ENCODE peak calls at places on chromosome 18, in seven cellular contexts. H, M, T, G, S, A and D are unnamed samples.

GRCh38 chr18:38886852-38887670 is 1321.5 kb upstream of the CELF4 start:
- DNase-seq in S (no peak), T (no peak), A (no peak), M (no peak), H (no peak), G (no peak), D (no peak)

GRCh38 chr18:40868110-40868858 is 1086.8 kb upstream of the PIK3C3 start:
- DNase-seq in S (no peak), T (no peak), A (peak; percentile 49), H (no peak), M (no peak), G (no peak), D (peak; percentile 95)

GRCh38 chr18:35956226-35956625 is 16.3 kb upstream of the RMP24 start:
- DNase-seq in M (no peak), G (no peak), T (no peak), H (no peak), S (no peak), A (no peak), D (no peak)

GRCh38 chr18:68299906-68300305 is 415.0 kb downstream of the TMX3 start:
- DNase-seq in H (no peak), M (no peak), T (no peak), A (no peak), G (no peak), S (no peak), D (no peak)

GRCh38 chr18:24212939-24213338 is 74.1 kb downstream of the CABYR start:
- DNase-seq in S (no peak), H (no peak), T (no peak), G (no peak), A (peak; percentile 55), M (no peak), D (peak; percentile 72)

GRCh38 chr18:38368246-38368645 is 802.6 kb upstream of the CELF4 start:
- DNase-seq in H (no peak), S (no peak), A (no peak), G (no peak), M (no peak), T (no peak), D (no peak)

GRCh38 chr18:7370812-7371211 is 139.9 kb downstream of the LRRC30 start:
- DNase-seq in M (peak; percentile 90), H (no peak), T (no peak), A (peak; percentile 88), G (no peak), S (peak; percentile 88), D (no peak)

GRCh38 chr18:68623342-68623741 is 91.6 kb downstream of the TMX3 start:
- DNase-seq in M (no peak), H (no peak), A (peak; percentile 72), T (no peak), G (no peak), S (no peak), D (peak; percentile 89)

GRCh38 chr18:26745288-26745975 is 120.1 kb downstream of the AQP4 start:
- DNase-seq in G (no peak), H (no peak), S (no peak), M (no peak), A (no peak), T (no peak), D (no peak)

GRCh38 chr18:56870982-56871381 is 219.8 kb downstream of the WDR7 start:
- DNase-seq in M (no peak), S (no peak), T (no peak), A (no peak), H (no peak), G (no peak), D (no peak)

GRCh38 chr18:227902-228301 is 39.9 kb downstream of the THOC1 start:
- DNase-seq in A (no peak), S (no peak), H (no peak), T (no peak), G (no peak), M (no peak), D (no peak)

GRCh38 chr18:79068299-79068945 is 772 bp upstream of the ATP9B start:
- DNase-seq in T (no peak), G (peak; percentile 83), M (no peak), S (no peak), A (no peak), H (no peak), D (peak; percentile 25)

GRCh38 chr18:3061581-3062416 is 48.9 kb upstream of the LPIN2 start:
- DNase-seq in T (no peak), M (no peak), A (no peak), G (no peak), S (no peak), H (no peak), D (no peak)

GRCh38 chr18:74546007-74546406 is 11.7 kb downstream of the CNDP1 start:
- DNase-seq in M (no peak), H (no peak), S (no peak), A (no peak), G (no peak), T (no peak), D (no peak)

GRCh38 chr18:8139971-8140406 is 469.2 kb upstream of the RAB12 start:
- DNase-seq in A (no peak), S (no peak), G (no peak), H (no peak), M (peak; percentile 68), T (no peak), D (no peak)

GRCh38 chr18:44725300-44726096 is 44.8 kb downstream of the SETBP1 start:
- DNase-seq in A (peak; percentile 79), H (no peak), S (no peak), M (peak; percentile 61), G (no peak), T (peak; percentile 56), D (peak; percentile 61)

GRCh38 chr18:14941256-14941655 is 193.3 kb downstream of the ANKRD30B start:
- DNase-seq in M (no peak), H (no peak), T (peak; percentile 88), A (no peak), S (peak; percentile 82), G (peak; percentile 26), D (no peak)

GRCh38 chr18:69177702-69178101 is 223.0 kb upstream of the DOK6 start:
- DNase-seq in T (no peak), G (no peak), H (no peak), S (no peak), A (no peak), M (no peak), D (no peak)

GRCh38 chr18:50177294-50177992 is 17.5 kb downstream of the MYO5B start:
- DNase-seq in T (peak; percentile 44), M (no peak), H (no peak), S (no peak), A (no peak), G (no peak), D (no peak)

GRCh38 chr18:79615091-79615490 is 64.5 kb upstream of the CTDP1 start:
- DNase-seq in T (no peak), A (no peak), G (peak; percentile 57), S (peak; percentile 69), H (peak; percentile 15), M (no peak), D (no peak)

GRCh38 chr18:10015288-10015701 is 101.5 kb downstream of the VAPA start:
- DNase-seq in G (no peak), S (no peak), T (no peak), H (no peak), M (no peak), A (no peak), D (peak; percentile 51)

DNA sequence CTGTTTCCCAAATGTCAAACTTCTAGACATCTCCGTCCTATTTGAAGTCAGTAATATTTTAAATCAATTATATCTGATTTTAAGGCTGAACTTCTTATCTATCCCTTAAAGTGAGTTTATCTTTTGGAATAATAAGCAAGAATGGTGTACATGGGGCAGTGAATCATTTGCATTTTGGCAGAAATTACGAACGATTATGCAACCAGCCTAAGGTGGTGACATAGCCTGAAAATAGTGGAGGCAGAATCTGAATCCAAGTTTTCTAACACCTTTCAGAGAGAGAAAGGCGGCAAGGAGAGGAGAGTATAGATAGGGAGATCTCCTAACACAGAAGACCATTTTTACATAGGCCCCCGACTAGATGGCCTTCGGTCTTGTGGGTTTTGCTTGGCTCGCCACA is 10.7 kb downstream of the ZBTB14 start:
- DNase-seq in G (no peak), H (no peak), S (no peak), T (no peak), M (no peak), A (no peak), D (peak; percentile 50)
- H3K4me3 ChIP-seq in G (no peak overlapping the region), H (no peak overlapping the region), S (no peak overlapping the region), T (no peak overlapping the region), M (no peak overlapping the region), A (no peak overlapping the region), D (no peak overlapping the region)

DNA sequence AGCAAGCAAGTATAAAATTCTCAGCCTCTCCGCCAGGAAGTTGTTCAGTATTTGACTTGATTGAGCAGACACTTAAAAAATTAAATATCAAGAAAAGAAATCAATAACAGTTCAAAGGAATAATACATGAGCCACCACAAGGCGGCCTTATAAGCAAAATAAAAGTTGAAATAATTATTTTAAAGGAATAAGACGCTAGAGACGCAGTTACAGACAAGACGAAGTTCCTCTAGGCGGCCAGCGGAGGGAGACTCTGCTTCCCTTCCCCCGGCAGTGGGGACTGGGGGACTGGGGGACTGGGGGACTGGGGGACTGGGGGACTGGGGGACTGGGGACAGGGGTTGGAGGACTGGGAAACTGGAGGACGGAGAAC is 524 bp downstream of the CCDC178 start:
- DNase-seq in G (peak; percentile 76), M (peak; percentile 48), S (no peak), T (peak; percentile 18), A (peak; percentile 46), H (peak; percentile 2), D (peak; percentile 52)
- TF ChIP-seq CTCF in G (peak; percentile 51), M (no peak), S (no peak), T (peak; percentile 20), A (peak; percentile 25), H (no peak), D (peak; percentile 56)

GRCh38 chr18:77129150-77129551 is 3.4 kb downstream of the MBP start:
- DNase-seq in T (no peak), A (no peak), G (no peak), S (peak; percentile 88), H (no peak), M (no peak), D (peak; percentile 97)
- H3K4me3 ChIP-seq in T (no peak overlapping the region), A (no peak overlapping the region), G (no peak overlapping the region), S (no peak overlapping the region), H (no peak overlapping the region), M (no peak overlapping the region), D (no peak overlapping the region)

GRCh38 chr18:11653521-11653920 is 35.5 kb upstream of the GNAL start:
- DNase-seq in G (no peak), M (no peak), T (no peak), A (no peak), H (no peak), S (no peak), D (no peak)

GRCh38 chr18:11657554-11657953 is 31.5 kb upstream of the GNAL start:
- DNase-seq in S (no peak), T (no peak), H (no peak), M (no peak), G (no peak), A (no peak), D (no peak)

GRCh38 chr18:11654736-11655604 is 34.1 kb upstream of the GNAL start:
- DNase-seq in S (peak; percentile 92), H (peak; percentile 90), M (no peak), A (peak; percentile 32), T (peak; percentile 41), G (no peak), D (peak; percentile 23)

GRCh38 chr18:11657152-11657551 is 31.9 kb upstream of the GNAL start:
- DNase-seq in S (no peak), M (no peak), T (no peak), G (no peak), A (no peak), H (no peak), D (no peak)

DNA sequence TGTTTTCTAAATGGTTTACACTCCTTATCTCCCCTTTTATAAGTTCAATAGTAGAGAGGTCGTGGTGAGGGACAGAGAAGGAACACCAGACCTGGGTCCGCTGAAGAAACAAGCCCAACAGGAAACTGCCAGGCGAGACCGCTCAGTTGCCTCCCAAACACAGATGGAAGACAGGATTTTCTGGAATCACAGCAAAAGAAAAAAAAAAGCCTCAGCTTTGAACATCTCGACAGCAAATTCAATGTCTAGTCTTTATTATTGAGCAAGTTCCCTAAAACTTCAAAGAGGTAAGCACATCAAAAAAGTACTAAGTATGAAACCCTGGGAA is 33.5 kb upstream of the GNAL start:
- DNase-seq in G (no peak), A (no peak), S (no peak), T (no peak), H (no peak), M (no peak), D (no peak)
- TF ChIP-seq CTCF in G (peak; percentile 3), A (no peak), S (no peak), T (no peak), H (no peak), M (no peak), D (no peak)